ENCODE peak calls at places on chromosomes 4 and X, in five cellular contexts. L is ACHN, Y is T follicular helper cell, B is NCI-H2171, V is endothelial cell. Q is an unnamed sample.

GRCh38 chrX:63514575-63514967 is 163.4 kb upstream of the SPIN4 start:
- DNase-seq in Y (no peak), L (no peak), V (no peak), B (no peak), Q (no peak)

GRCh38 chrX:71171110-71171801 is 26.6 kb downstream of the NLGN3 start:
- DNase-seq in V (no peak), B (no peak), Y (no peak), L (no peak), Q (no peak)

GRCh38 chr4:185859106-185859505 is 47.1 kb upstream of the SORBS2 start:
- DNase-seq in B (no peak), L (no peak), Y (no peak), V (no peak), Q (no peak)

GRCh38 chr4:167775374-167775773 is 317.0 kb upstream of the ANXA10 start:
- DNase-seq in B (no peak), Y (no peak), L (no peak), V (no peak), Q (no peak)

GRCh38 chrX:140057001-140057411 is 91.7 kb upstream of the CXorf66 start:
- DNase-seq in L (peak; percentile 57), B (peak; percentile 4), Y (peak; percentile 21), V (peak; percentile 72), Q (peak; percentile 76)

GRCh38 chrX:40151211-40152172 is 53.7 kb upstream of the BCOR start:
- DNase-seq in V (peak; percentile 18), Y (no peak), L (no peak), B (no peak), Q (no peak)

GRCh38 chr4:154569028-154569427 is 6.2 kb downstream of the FGB start:
- DNase-seq in Y (no peak), V (no peak), B (no peak), L (no peak), Q (no peak)

GRCh38 chr4:150010525-150011126 is 67.6 kb upstream of the DCLK2 start:
- DNase-seq in Y (no peak), B (peak; percentile 9), V (peak; percentile 37), L (peak; percentile 66), Q (no peak)

GRCh38 chrX:10615931-10616780 is 4.2 kb downstream of the MID1 start:
- DNase-seq in Y (no peak), V (peak; percentile 28), L (peak; percentile 55), B (no peak), Q (peak; percentile 47)

GRCh38 chr4:7539659-7540058 is 104.9 kb upstream of the PSAPL1 start:
- DNase-seq in B (peak; percentile 7), Y (peak; percentile 31), L (no peak), V (no peak), Q (no peak)

GRCh38 chrX:3465017-3465416 is 118.6 kb upstream of the MXRA5 start:
- DNase-seq in B (no peak), L (no peak), V (no peak), Y (no peak), Q (no peak)

GRCh38 chr4:152590179-152591031 is 54.5 kb upstream of the FBXW7 start:
- DNase-seq in L (no peak), B (peak; percentile 73), V (no peak), Y (no peak), Q (no peak)

GRCh38 chrX:109842611-109843010 is 109.6 kb upstream of the ACSL4 start:
- DNase-seq in V (no peak), B (no peak), L (no peak), Y (no peak), Q (no peak)

GRCh38 chr4:176549161-176549865 is 229.5 kb downstream of the SPCS3 start:
- DNase-seq in V (no peak), B (no peak), L (no peak), Y (no peak), Q (no peak)

GRCh38 chr4:69760455-69760854 is at the start of gene SULT1B1:
- DNase-seq in V (no peak), Y (peak; percentile 21), B (no peak), L (no peak), Q (peak; percentile 45)

GRCh38 chr4:12844111-12844510 is 640.0 kb downstream of the RAB28 start:
- DNase-seq in Y (no peak), B (no peak), L (no peak), V (no peak), Q (no peak)

GRCh38 chr4:118352843-118353373 is at the start of gene PRSS12:
- DNase-seq in Y (peak; percentile 4), L (peak; percentile 68), V (peak; percentile 88), B (no peak), Q (peak; percentile 88)

GRCh38 chr4:102675142-102675541 is 85.6 kb downstream of the MANBA start:
- DNase-seq in V (no peak), Y (no peak), L (no peak), B (no peak), Q (no peak)

GRCh38 chr4:142838781-142839180 is 7.3 kb downstream of the INPP4B start:
- DNase-seq in L (no peak), V (no peak), B (no peak), Y (no peak), Q (no peak)

GRCh38 chr4:6179362-6179761 is 21.0 kb downstream of the JAKMIP1 start:
- DNase-seq in V (no peak), Y (no peak), B (no peak), L (no peak), Q (no peak)

GRCh38 chrX:68808686-68809357 is 20.0 kb upstream of the EFNB1 start:
- DNase-seq in Y (no peak), V (no peak), L (no peak), B (no peak), Q (no peak)

GRCh38 chr4:152454398-152455011 is 81.4 kb downstream of the FBXW7 start:
- DNase-seq in B (no peak), Y (no peak), L (peak; percentile 52), V (no peak), Q (no peak)

GRCh38 chr4:186144180-186144579 is 39.7 kb downstream of the FAM149A start:
- DNase-seq in V (peak; percentile 31), Y (no peak), L (peak; percentile 67), B (no peak), Q (peak; percentile 56)

GRCh38 chr4:73411731-73412414 is 7.8 kb downstream of the ALB start:
- DNase-seq in B (no peak), L (no peak), V (no peak), Y (no peak), Q (no peak)

GRCh38 chr4:152357206-152357605 is 178.7 kb downstream of the FBXW7 start:
- DNase-seq in B (no peak), Y (no peak), L (no peak), V (no peak), Q (peak; percentile 45)

GRCh38 chr4:7828926-7829325 is 110.7 kb downstream of the AFAP1 start:
- DNase-seq in L (no peak), B (no peak), Y (no peak), V (no peak), Q (no peak)

GRCh38 chr4:187608001-187608421 is 387.6 kb upstream of the ZFP42 start:
- DNase-seq in L (no peak), Y (no peak), V (no peak), B (no peak), Q (no peak)

GRCh38 chr4:129526812-129527211 is 430.9 kb downstream of the C4orf33 start:
- DNase-seq in B (no peak), Y (no peak), V (no peak), L (no peak), Q (no peak)

GRCh38 chr4:97942951-97943350 is 200.3 kb downstream of the STPG2 start:
- DNase-seq in V (no peak), Y (no peak), L (no peak), B (no peak), Q (no peak)

GRCh38 chr4:177147668-177148067 is 162.0 kb upstream of the NEIL3 start:
- DNase-seq in Y (no peak), V (no peak), B (no peak), L (no peak), Q (no peak)

GRCh38 chrX:41350150-41350975 is 16.4 kb downstream of the DDX3X start:
- DNase-seq in Y (no peak), V (no peak), B (no peak), L (no peak), Q (no peak)

GRCh38 chr4:24032371-24032989 is 142.6 kb upstream of the PPARGC1A start:
- DNase-seq in L (peak; percentile 27), B (no peak), Y (no peak), V (no peak), Q (no peak)

GRCh38 chr4:119337010-119337409 is 15.1 kb upstream of the FABP2 start:
- DNase-seq in Y (no peak), L (no peak), V (no peak), B (no peak), Q (no peak)

GRCh38 chr4:108762559-108763225 is at the start of gene ETNPPL:
- DNase-seq in L (peak; percentile 7), B (no peak), V (peak; percentile 62), Y (no peak), Q (peak; percentile 76)

GRCh38 chrX:40031861-40032422 is 65.8 kb downstream of the BCOR start:
- DNase-seq in B (no peak), Y (no peak), V (no peak), L (no peak), Q (no peak)

GRCh38 chr4:2786152-2786671 is 6.7 kb upstream of the SH3BP2 start:
- DNase-seq in B (no peak), Y (peak; percentile 68), V (no peak), L (no peak), Q (peak; percentile 67)

GRCh38 chr4:108417923-108418322 is 202.5 kb upstream of the RPL34 start:
- DNase-seq in V (no peak), L (no peak), Y (no peak), B (no peak), Q (no peak)

GRCh38 chr4:24472514-24473308 is 111.6 kb downstream of the DHX15 start:
- DNase-seq in Y (peak; percentile 57), L (peak; percentile 76), B (peak; percentile 35), V (peak; percentile 87), Q (peak; percentile 85)

Q was measured in aorta.